ENCODE peak calls at places on chromosome 15, in six cellular contexts. One of them, this sample, is unnamed. For H3K36me3 and H3K4me1, the result is how much of the 10 kb centered on the place peaks cover.

GRCh38 chr15:40379853-40380252 is 2.7 kb upstream of the KNSTRN start:
- DNase-seq in MM.1S: no peak
- DNase-seq in heart left ventricle: no peak
- DNase-seq in breast epithelium: peak
- DNase-seq in ascending aorta: peak
- DNase-seq in neural progenitor cell: no peak
- DNase-seq in this sample: no peak

GRCh38 chr15:30992465-30992864 is 1.0 kb upstream of the MTMR10 start:
- DNase-seq in breast epithelium: no peak
- DNase-seq in heart left ventricle: no peak
- DNase-seq in neural progenitor cell: no peak
- DNase-seq in MM.1S: no peak
- DNase-seq in ascending aorta: no peak
- DNase-seq in this sample: no peak

GRCh38 chr15:42373274-42373673 is 14.0 kb downstream of the CAPN3 start:
- DNase-seq in MM.1S: no peak
- DNase-seq in neural progenitor cell: no peak
- DNase-seq in breast epithelium: no peak
- DNase-seq in ascending aorta: no peak
- DNase-seq in heart left ventricle: peak
- DNase-seq in this sample: no peak

GRCh38 chr15:80561500-80561899 is 133.6 kb upstream of the ABHD17C start:
- DNase-seq in heart left ventricle: no peak
- DNase-seq in neural progenitor cell: no peak
- DNase-seq in breast epithelium: no peak
- DNase-seq in ascending aorta: no peak
- DNase-seq in MM.1S: no peak
- DNase-seq in this sample: no peak

GRCh38 chr15:26974120-26974780 is 3.3 kb downstream of the GABRG3 start:
- DNase-seq in MM.1S: peak
- DNase-seq in neural progenitor cell: peak
- DNase-seq in ascending aorta: no peak
- DNase-seq in heart left ventricle: no peak
- DNase-seq in breast epithelium: no peak
- DNase-seq in this sample: no peak

GRCh38 chr15:39502616-39503195 is 78.2 kb upstream of the THBS1 start:
- DNase-seq in ascending aorta: no peak
- DNase-seq in breast epithelium: no peak
- DNase-seq in neural progenitor cell: no peak
- DNase-seq in MM.1S: no peak
- DNase-seq in heart left ventricle: no peak
- DNase-seq in this sample: no peak

GRCh38 chr15:35054380-35054779 is 30.7 kb downstream of the NANOGP8 start:
- DNase-seq in ascending aorta: no peak
- DNase-seq in MM.1S: no peak
- DNase-seq in heart left ventricle: no peak
- DNase-seq in breast epithelium: no peak
- DNase-seq in neural progenitor cell: no peak
- DNase-seq in this sample: no peak

GRCh38 chr15:101675796-101676582 is 23.8 kb upstream of the TM2D3 start:
- DNase-seq in breast epithelium: no peak
- DNase-seq in ascending aorta: no peak
- DNase-seq in heart left ventricle: peak
- DNase-seq in neural progenitor cell: peak
- DNase-seq in MM.1S: no peak
- DNase-seq in this sample: no peak

GRCh38 chr15:58391088-58391487 is 40.7 kb upstream of the LIPC start:
- DNase-seq in breast epithelium: no peak
- DNase-seq in neural progenitor cell: no peak
- DNase-seq in heart left ventricle: no peak
- DNase-seq in MM.1S: no peak
- DNase-seq in ascending aorta: no peak
- DNase-seq in this sample: no peak

GRCh38 chr15:33059184-33059583 is 135.3 kb downstream of the FMN1 start:
- DNase-seq in breast epithelium: no peak
- DNase-seq in MM.1S: no peak
- DNase-seq in ascending aorta: no peak
- DNase-seq in heart left ventricle: no peak
- DNase-seq in neural progenitor cell: no peak
- DNase-seq in this sample: no peak

GRCh38 chr15:67520276-67520975 is 505 bp upstream of the C15orf61 start:
- DNase-seq in MM.1S: no peak
- DNase-seq in heart left ventricle: no peak
- DNase-seq in neural progenitor cell: no peak
- DNase-seq in breast epithelium: no peak
- DNase-seq in ascending aorta: no peak
- DNase-seq in this sample: no peak

GRCh38 chr15:78148392-78149067 is 632 bp upstream of the IDH3A start:
- DNase-seq in neural progenitor cell: peak
- DNase-seq in heart left ventricle: no peak
- DNase-seq in MM.1S: no peak
- DNase-seq in breast epithelium: no peak
- DNase-seq in ascending aorta: no peak
- DNase-seq in this sample: no peak

GRCh38 chr15:73959012-73959581 is 32.8 kb downstream of the LOXL1 start:
- DNase-seq in neural progenitor cell: no peak
- DNase-seq in heart left ventricle: no peak
- DNase-seq in breast epithelium: no peak
- DNase-seq in ascending aorta: peak
- DNase-seq in MM.1S: peak
- DNase-seq in this sample: no peak

GRCh38 chr15:85178366-85178765 is 196.7 kb downstream of the PDE8A start:
- DNase-seq in neural progenitor cell: no peak
- DNase-seq in MM.1S: no peak
- DNase-seq in breast epithelium: no peak
- DNase-seq in heart left ventricle: no peak
- DNase-seq in ascending aorta: no peak
- DNase-seq in this sample: no peak

GRCh38 chr15:48533982-48534381 is 111.5 kb downstream of the FBN1 start:
- DNase-seq in neural progenitor cell: no peak
- DNase-seq in breast epithelium: no peak
- DNase-seq in ascending aorta: no peak
- DNase-seq in MM.1S: no peak
- DNase-seq in heart left ventricle: no peak
- DNase-seq in this sample: peak

GRCh38 chr15:52113246-52113645 is 671 bp upstream of the BCL2L10 start:
- DNase-seq in neural progenitor cell: no peak
- DNase-seq in ascending aorta: peak
- DNase-seq in MM.1S: no peak
- DNase-seq in breast epithelium: no peak
- DNase-seq in heart left ventricle: no peak
- DNase-seq in this sample: no peak

GRCh38 chr15:96115642-96116041 is 214.9 kb upstream of the NR2F2 start:
- DNase-seq in neural progenitor cell: no peak
- DNase-seq in MM.1S: no peak
- DNase-seq in breast epithelium: no peak
- DNase-seq in heart left ventricle: no peak
- DNase-seq in ascending aorta: no peak
- DNase-seq in this sample: no peak

GRCh38 chr15:51907136-51907862 is 64.3 kb downstream of the LEO1 start:
- DNase-seq in breast epithelium: no peak
- DNase-seq in neural progenitor cell: no peak
- DNase-seq in ascending aorta: no peak
- DNase-seq in heart left ventricle: no peak
- DNase-seq in MM.1S: no peak
- DNase-seq in this sample: no peak

GRCh38 chr15:41892621-41893421 is 1.0 kb downstream of the SPTBN5 start:
- DNase-seq in MM.1S: no peak
- DNase-seq in neural progenitor cell: no peak
- DNase-seq in heart left ventricle: no peak
- DNase-seq in ascending aorta: no peak
- DNase-seq in breast epithelium: peak
- DNase-seq in this sample: no peak

GRCh38 chr15:23038741-23039150 is 623 bp downstream of the TUBGCP5 start:
- DNase-seq in breast epithelium: no peak
- DNase-seq in heart left ventricle: no peak
- DNase-seq in MM.1S: no peak
- DNase-seq in ascending aorta: no peak
- DNase-seq in neural progenitor cell: no peak
- DNase-seq in this sample: no peak

GRCh38 chr15:60751985-60752952 is 273.3 kb upstream of the ICE2 start:
- DNase-seq in ascending aorta: peak
- DNase-seq in heart left ventricle: no peak
- DNase-seq in breast epithelium: peak
- DNase-seq in neural progenitor cell: no peak
- DNase-seq in MM.1S: no peak
- DNase-seq in this sample: no peak

GRCh38 chr15:29125382-29126207 is 144.0 kb downstream of the NSMCE3 start:
- DNase-seq in breast epithelium: no peak
- DNase-seq in ascending aorta: no peak
- DNase-seq in MM.1S: no peak
- DNase-seq in heart left ventricle: peak
- DNase-seq in neural progenitor cell: no peak
- DNase-seq in this sample: no peak

GRCh38 chr15:60005352-60006202 is 1.5 kb downstream of the FOXB1 start:
- DNase-seq in heart left ventricle: no peak
- DNase-seq in neural progenitor cell: peak
- DNase-seq in breast epithelium: no peak
- DNase-seq in MM.1S: no peak
- DNase-seq in ascending aorta: no peak
- DNase-seq in this sample: no peak

GRCh38 chr15:99434506-99435137 is 131.2 kb upstream of the MEF2A start:
- DNase-seq in ascending aorta: no peak
- DNase-seq in neural progenitor cell: no peak
- DNase-seq in breast epithelium: no peak
- DNase-seq in heart left ventricle: no peak
- DNase-seq in MM.1S: no peak
- DNase-seq in this sample: no peak

GRCh38 chr15:34588046-34588674 is 4.7 kb upstream of the GOLGA8B start:
- DNase-seq in MM.1S: peak
- DNase-seq in neural progenitor cell: peak
- DNase-seq in heart left ventricle: no peak
- DNase-seq in ascending aorta: peak
- DNase-seq in breast epithelium: peak
- DNase-seq in this sample: peak

GRCh38 chr15:73273181-73274002 is 95.4 kb downstream of the HCN4 start:
- DNase-seq in breast epithelium: peak
- DNase-seq in heart left ventricle: no peak
- DNase-seq in ascending aorta: peak
- DNase-seq in neural progenitor cell: peak
- DNase-seq in MM.1S: peak
- DNase-seq in this sample: peak

GRCh38 chr15:69141286-69141701 is 19.1 kb upstream of the GLCE start:
- DNase-seq in neural progenitor cell: no peak
- DNase-seq in ascending aorta: no peak
- DNase-seq in heart left ventricle: no peak
- DNase-seq in breast epithelium: no peak
- DNase-seq in MM.1S: no peak
- DNase-seq in this sample: no peak

DNA sequence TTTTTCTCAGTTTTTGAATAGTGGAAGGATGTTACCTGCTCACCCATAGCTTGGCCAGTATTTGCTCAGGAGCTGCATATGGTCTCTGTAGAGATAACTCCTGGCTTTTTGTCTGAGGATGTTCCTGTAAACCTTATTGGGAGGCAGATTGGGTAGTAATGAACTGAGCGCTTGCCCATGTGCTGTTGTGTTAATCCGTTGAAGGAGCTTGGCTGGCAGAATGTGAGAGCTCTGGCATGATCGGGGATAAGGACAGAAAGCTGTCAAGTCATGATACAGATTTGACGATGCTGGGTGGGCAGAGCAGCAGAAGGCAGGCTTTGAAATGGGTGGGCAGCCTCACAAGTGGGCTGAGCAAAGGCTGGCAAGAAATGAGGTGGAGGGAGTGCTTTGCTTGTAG is 27.4 kb downstream of the SH3GL3 start:
- DNase-seq in heart left ventricle: no peak
- DNase-seq in MM.1S: no peak
- DNase-seq in breast epithelium: no peak
- DNase-seq in ascending aorta: no peak
- DNase-seq in neural progenitor cell: no peak
- DNase-seq in this sample: no peak
- TF ChIP-seq CTCF in heart left ventricle: no peak
- TF ChIP-seq CTCF in MM.1S: no peak
- TF ChIP-seq CTCF in breast epithelium: no peak
- TF ChIP-seq CTCF in ascending aorta: no peak
- TF ChIP-seq CTCF in neural progenitor cell: no peak
- TF ChIP-seq CTCF in this sample: no peak

DNA sequence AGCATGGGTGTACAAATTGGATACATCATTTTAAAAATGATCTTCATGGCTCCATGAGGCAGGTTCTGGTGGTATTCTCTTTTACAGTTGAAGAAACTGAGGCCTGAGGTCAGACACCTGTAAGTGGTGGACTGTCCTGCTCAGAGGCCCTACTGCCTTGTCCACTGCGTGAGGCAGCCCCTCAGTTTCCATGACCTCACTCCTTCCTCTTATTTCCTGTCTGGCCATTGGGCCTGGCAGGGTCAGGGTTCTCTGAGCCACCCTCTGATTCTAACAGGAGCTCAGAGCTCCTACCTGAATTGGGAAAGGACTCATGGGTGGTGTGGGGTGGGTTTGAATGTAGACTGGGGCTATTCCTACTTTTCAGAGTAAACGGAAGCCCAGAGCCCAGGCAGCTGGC is 17.5 kb downstream of the PLEKHO2 start:
- DNase-seq in ascending aorta: no peak
- DNase-seq in heart left ventricle: no peak
- DNase-seq in neural progenitor cell: no peak
- DNase-seq in MM.1S: no peak
- DNase-seq in breast epithelium: no peak
- DNase-seq in this sample: no peak
- H3K36me3 ChIP-seq in ascending aorta: under half
- H3K36me3 ChIP-seq in heart left ventricle: under half
- H3K36me3 ChIP-seq in neural progenitor cell: under half
- H3K36me3 ChIP-seq in MM.1S: under half
- H3K36me3 ChIP-seq in breast epithelium: under half
- H3K36me3 ChIP-seq in this sample: under half

GRCh38 chr15:89095073-89095472 is 6.8 kb downstream of the ABHD2 start:
- DNase-seq in heart left ventricle: no peak
- DNase-seq in breast epithelium: no peak
- DNase-seq in ascending aorta: no peak
- DNase-seq in MM.1S: no peak
- DNase-seq in neural progenitor cell: no peak
- DNase-seq in this sample: no peak
- H3K4me1 ChIP-seq in heart left ventricle: half or more
- H3K4me1 ChIP-seq in breast epithelium: under half
- H3K4me1 ChIP-seq in ascending aorta: half or more
- H3K4me1 ChIP-seq in MM.1S: under half
- H3K4me1 ChIP-seq in neural progenitor cell: under half
- H3K4me1 ChIP-seq in this sample: under half

GRCh38 chr15:90351479-90352108 is 490 bp upstream of the ZNF774 start:
- DNase-seq in MM.1S: no peak
- DNase-seq in ascending aorta: no peak
- DNase-seq in heart left ventricle: no peak
- DNase-seq in neural progenitor cell: no peak
- DNase-seq in breast epithelium: no peak
- DNase-seq in this sample: no peak

GRCh38 chr15:90354986-90355385 is 2.9 kb downstream of the ZNF774 start:
- DNase-seq in breast epithelium: no peak
- DNase-seq in MM.1S: no peak
- DNase-seq in neural progenitor cell: no peak
- DNase-seq in ascending aorta: no peak
- DNase-seq in heart left ventricle: no peak
- DNase-seq in this sample: no peak

GRCh38 chr15:90349072-90349471 is 3.0 kb upstream of the ZNF774 start:
- DNase-seq in ascending aorta: no peak
- DNase-seq in neural progenitor cell: no peak
- DNase-seq in heart left ventricle: peak
- DNase-seq in breast epithelium: no peak
- DNase-seq in MM.1S: no peak
- DNase-seq in this sample: no peak

GRCh38 chr15:90348456-90348855 is 3.6 kb upstream of the ZNF774 start:
- DNase-seq in neural progenitor cell: no peak
- DNase-seq in breast epithelium: no peak
- DNase-seq in ascending aorta: no peak
- DNase-seq in heart left ventricle: no peak
- DNase-seq in MM.1S: no peak
- DNase-seq in this sample: no peak

GRCh38 chr15:90352109-90352893 is at the start of gene ZNF774:
- DNase-seq in heart left ventricle: peak
- DNase-seq in breast epithelium: peak
- DNase-seq in MM.1S: peak
- DNase-seq in ascending aorta: peak
- DNase-seq in neural progenitor cell: peak
- DNase-seq in this sample: peak
- TF ChIP-seq CTCF in heart left ventricle: no peak
- TF ChIP-seq CTCF in breast epithelium: no peak
- TF ChIP-seq CTCF in MM.1S: no peak
- TF ChIP-seq CTCF in ascending aorta: no peak
- TF ChIP-seq CTCF in neural progenitor cell: no peak
- TF ChIP-seq CTCF in this sample: no peak